ENCODE peak calls at places on chromosomes 16 and 17, in seven cellular contexts. W is AG09309, S is omental fat pad, P is suprapubic skin, B is H9, T is body of pancreas, I is endothelial cell. Y is an unnamed sample.

GRCh38 chr17:4788807-4789700 is at the start of gene GLTPD2:
- DNase-seq in S (no peak), P (peak; percentile 70), T (peak; percentile 20), I (peak; percentile 21), W (no peak), B (peak; percentile 56), Y (peak; percentile 17)

GRCh38 chr16:22181426-22181825 is 19.1 kb downstream of the SDR42E2 start:
- DNase-seq in S (no peak), P (no peak), B (no peak), I (no peak), T (no peak), W (no peak), Y (no peak)

GRCh38 chr16:21277045-21277926 is 804 bp downstream of the CRYM start:
- DNase-seq in S (no peak), I (no peak), T (no peak), W (no peak), B (no peak), P (no peak), Y (no peak)

GRCh38 chr16:67101301-67101675 is 8.5 kb upstream of the PHAF1 start:
- DNase-seq in I (no peak), B (no peak), W (no peak), S (no peak), P (no peak), T (no peak), Y (no peak)

GRCh38 chr16:55663770-55664677 is 8.2 kb downstream of the SLC6A2 start:
- DNase-seq in T (no peak), S (no peak), I (no peak), B (no peak), P (no peak), W (no peak), Y (no peak)

GRCh38 chr17:82244413-82245140 is 15.7 kb downstream of the SLC16A3 start:
- DNase-seq in S (no peak), B (no peak), P (no peak), T (no peak), W (no peak), I (no peak), Y (peak; percentile 46)

GRCh38 chr16:56625943-56626654 is 518 bp downstream of the MT1E start:
- DNase-seq in P (no peak), I (no peak), S (no peak), T (peak; percentile 84), W (peak; percentile 51), B (no peak), Y (no peak)

GRCh38 chr17:31573047-31573446 is 181.6 kb downstream of the RAB11FIP4 start:
- DNase-seq in B (no peak), W (no peak), P (no peak), I (no peak), T (no peak), S (no peak), Y (no peak)

GRCh38 chr17:37170881-37171460 is 204.8 kb upstream of the C17orf78 start:
- DNase-seq in I (no peak), P (no peak), W (no peak), T (no peak), B (no peak), S (no peak), Y (no peak)

GRCh38 chr16:25855063-25855462 is 163.3 kb downstream of the HS3ST4 start:
- DNase-seq in T (no peak), S (no peak), B (no peak), P (no peak), I (no peak), W (no peak), Y (no peak)

GRCh38 chr17:81911277-81911961 is at the start of gene PCYT2:
- DNase-seq in I (peak; percentile 87), S (peak; percentile 42), P (peak; percentile 94), B (peak; percentile 97), W (peak; percentile 17), T (peak; percentile 98), Y (peak; percentile 96)

GRCh38 chr17:63497708-63498483 is 21.0 kb downstream of the ACE start:
- DNase-seq in I (peak; percentile 51), B (peak; percentile 94), P (no peak), W (no peak), S (no peak), T (no peak), Y (no peak)

GRCh38 chr16:9135797-9136196 is 44.4 kb downstream of the HAPSTR1 start:
- DNase-seq in B (no peak), W (no peak), S (no peak), P (peak; percentile 16), T (no peak), I (no peak), Y (no peak)

GRCh38 chr17:34721326-34721725 is 141.9 kb downstream of the TMEM132E start:
- DNase-seq in I (no peak), W (no peak), B (no peak), P (no peak), S (no peak), T (peak; percentile 48), Y (peak; percentile 89)

GRCh38 chr16:22235839-22236745 is 30.0 kb downstream of the EEF2K start:
- DNase-seq in W (no peak), P (no peak), B (no peak), I (no peak), T (peak; percentile 43), S (no peak), Y (no peak)

GRCh38 chr16:11627822-11628457 is 40.3 kb upstream of the SNN start:
- DNase-seq in P (no peak), T (no peak), I (no peak), S (no peak), W (peak; percentile 57), B (no peak), Y (peak; percentile 83)

GRCh38 chr16:23282508-23282907 is 19.6 kb upstream of the SCNN1B start:
- DNase-seq in P (no peak), S (no peak), W (no peak), B (no peak), T (no peak), I (no peak), Y (no peak)

GRCh38 chr16:88560722-88561484 is 9.3 kb upstream of the ZC3H18 start:
- DNase-seq in T (no peak), W (no peak), S (no peak), B (peak; percentile 59), I (peak; percentile 44), P (no peak), Y (peak; percentile 39)

GRCh38 chr16:5075637-5076036 is 4.0 kb downstream of the ALG1 start:
- DNase-seq in P (no peak), T (no peak), S (no peak), I (no peak), W (no peak), B (no peak), Y (no peak)

GRCh38 chr16:67936876-67937605 is 391 bp upstream of the PSMB10 start:
- DNase-seq in S (no peak), B (no peak), T (peak; percentile 9), P (no peak), W (no peak), I (no peak), Y (no peak)

GRCh38 chr17:77325826-77326581 is 185.2 kb downstream of the SEC14L1 start:
- DNase-seq in P (peak; percentile 70), I (no peak), T (no peak), S (peak; percentile 21), W (no peak), B (peak; percentile 26), Y (no peak)

GRCh38 chr16:71364306-71364705 is 5.8 kb downstream of the CALB2 start:
- DNase-seq in S (no peak), B (no peak), P (no peak), W (no peak), T (no peak), I (no peak), Y (no peak)

DNA sequence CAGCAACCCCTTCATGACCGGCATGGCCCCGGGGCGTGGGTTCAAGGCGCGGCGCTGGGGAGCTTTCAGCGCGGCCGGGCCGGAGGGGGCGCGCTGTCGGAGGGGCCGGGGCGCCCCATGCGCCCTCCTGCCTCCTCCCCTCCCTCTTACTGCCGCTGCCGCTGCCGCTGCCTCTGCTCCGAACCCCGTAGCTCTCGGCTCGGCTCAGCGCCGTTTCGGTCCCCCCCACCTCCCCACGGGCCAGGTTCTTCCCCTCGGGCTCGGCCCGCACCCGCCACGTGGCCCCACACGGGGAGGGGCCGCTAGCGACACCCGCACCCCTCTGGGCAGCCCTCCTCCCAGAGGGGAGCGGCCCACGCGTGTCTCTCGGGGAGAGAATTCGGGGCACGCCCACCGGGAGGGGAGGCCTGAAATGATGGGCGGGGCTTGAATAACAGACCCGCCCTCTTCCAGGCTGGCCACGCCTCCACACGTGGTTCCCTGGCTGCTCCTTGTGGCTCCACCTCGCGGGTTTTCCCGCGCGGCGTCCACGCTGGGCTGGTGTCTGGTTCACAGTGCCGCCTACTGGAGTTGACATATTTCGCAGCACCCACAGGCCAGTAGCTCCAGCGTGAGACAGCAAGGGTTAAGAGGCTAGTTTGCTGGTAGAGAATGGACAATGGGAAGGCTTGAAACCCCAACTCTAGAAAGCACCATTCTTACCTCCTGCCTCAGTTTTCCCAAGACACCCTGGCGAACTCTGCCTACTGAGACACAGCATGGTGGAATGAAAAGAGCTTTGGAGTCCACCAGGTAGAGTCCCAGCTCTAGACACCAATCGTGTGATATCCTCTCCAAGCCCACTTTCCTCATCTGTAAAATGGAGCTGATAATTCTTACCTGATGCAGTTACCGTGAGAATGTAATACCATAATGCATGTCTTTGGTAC is at the start of gene KCNH4:
- DNase-seq in S (peak; percentile 68), P (peak; percentile 80), T (peak; percentile 58), B (peak; percentile 80), I (peak; percentile 63), W (peak; percentile 16), Y (peak; percentile 36)
- TF ChIP-seq CTCF in S (no peak), P (no peak), T (peak; percentile 19), B (peak; percentile 53), I (no peak), W (peak; percentile 62), Y (no peak)

GRCh38 chr16:13896543-13897182 is 23.3 kb upstream of the ERCC4 start:
- DNase-seq in B (no peak), W (no peak), P (no peak), I (no peak), T (no peak), S (no peak), Y (peak; percentile 33)
- TF ChIP-seq CTCF in B (peak; percentile 56), W (peak; percentile 33), P (no peak), I (no peak), T (no peak), S (no peak), Y (peak; percentile 51)

GRCh38 chr16:1677339-1677738 is 740 bp upstream of the JPT2 start:
- DNase-seq in P (no peak), I (no peak), S (no peak), B (no peak), W (no peak), T (no peak), Y (no peak)

GRCh38 chr16:1677942-1678499 is at the start of gene JPT2:
- DNase-seq in T (peak; percentile 98), W (peak; percentile 71), I (peak; percentile 95), S (peak; percentile 88), P (peak; percentile 96), B (peak; percentile 97), Y (peak; percentile 99)

GRCh38 chr16:1680361-1680760 is 2.3 kb downstream of the JPT2 start:
- DNase-seq in P (no peak), T (no peak), S (no peak), I (no peak), W (no peak), B (no peak), Y (no peak)

GRCh38 chr16:1676661-1677060 is 1.4 kb upstream of the JPT2 start:
- DNase-seq in B (no peak), I (no peak), S (no peak), W (no peak), T (no peak), P (no peak), Y (no peak)

GRCh38 chr16:1678500-1679098 is 520 bp downstream of the JPT2 start:
- DNase-seq in B (no peak), P (no peak), I (peak; percentile 34), S (no peak), W (no peak), T (peak; percentile 49), Y (peak; percentile 46)
- TF ChIP-seq CTCF in B (no peak), P (no peak), I (no peak), S (no peak), W (no peak), T (no peak), Y (no peak)

GRCh38 chr17:76188213-76189060 is 47.4 kb upstream of the FOXJ1 start:
- DNase-seq in B (no peak), W (no peak), T (no peak), P (no peak), I (no peak), S (no peak), Y (no peak)
- TF ChIP-seq CTCF in B (no peak), W (no peak), T (no peak), P (no peak), I (no peak), S (no peak), Y (no peak)

Y was measured in Calu3.